ENCODE peak calls at places on chromosomes 12 and 14, in four cellular contexts. C is testis, F is gastrocnemius medialis, H is transverse colon. I is an unnamed sample. For H3K4me1, the result is how much of the 10 kb centered on the place peaks cover.

GRCh38 chr14:54098536-54098935 is 141.9 kb upstream of the BMP4 start:
- DNase-seq in C (no peak), F (no peak), H (no peak), I (no peak)

GRCh38 chr12:25266522-25266921 is 15.8 kb upstream of the KRAS start:
- DNase-seq in C (no peak), F (no peak), H (no peak), I (no peak)

GRCh38 chr12:52086366-52086765 is 6.9 kb downstream of the SMIM41 start:
- DNase-seq in C (peak), F (no peak), H (no peak), I (no peak)

GRCh38 chr12:93573552-93574223 is 1.2 kb downstream of the SOCS2 start:
- DNase-seq in C (peak), F (no peak), H (peak), I (peak)

GRCh38 chr14:49966971-49967630 is 74.2 kb downstream of the ARF6 start:
- DNase-seq in C (no peak), F (no peak), H (no peak), I (no peak)

GRCh38 chr14:70888681-70889175 is 18.5 kb upstream of the PCNX1 start:
- DNase-seq in C (no peak), F (no peak), H (no peak), I (no peak)

GRCh38 chr14:100900837-100901390 is 2.6 kb downstream of the RTL1 start:
- DNase-seq in C (peak), F (no peak), H (peak), I (peak)

GRCh38 chr12:14260011-14260993 is 105.2 kb upstream of the ATF7IP start:
- DNase-seq in C (peak), F (peak), H (peak), I (peak)

GRCh38 chr12:120110550-120111501 is 5.7 kb downstream of the RAB35 start:
- DNase-seq in C (peak), F (peak), H (peak), I (peak)

GRCh38 chr14:103871596-103872480 is 24.5 kb upstream of the PPP1R13B start:
- DNase-seq in C (peak), F (no peak), H (peak), I (peak)

GRCh38 chr14:106062502-106063272 is 536.3 kb downstream of the TMEM121 start:
- DNase-seq in C (no peak), F (no peak), H (no peak), I (no peak)

GRCh38 chr14:23600806-23601205 is 22.2 kb upstream of the JPH4 start:
- DNase-seq in C (no peak), F (no peak), H (no peak), I (no peak)

GRCh38 chr14:36747411-36748184 is 85.9 kb downstream of the PAX9 start:
- DNase-seq in C (no peak), F (no peak), H (no peak), I (no peak)

GRCh38 chr14:61609143-61609851 is 86.0 kb upstream of the HIF1A start:
- DNase-seq in C (no peak), F (no peak), H (no peak), I (peak)

GRCh38 chr14:61343991-61344405 is 22.6 kb downstream of the PRKCH start:
- DNase-seq in C (no peak), F (no peak), H (no peak), I (peak)

GRCh38 chr14:75559451-75560187 is 18.8 kb upstream of the FLVCR2 start:
- DNase-seq in C (no peak), F (peak), H (no peak), I (peak)

GRCh38 chr14:105577339-105577861 is 51.0 kb downstream of the TMEM121 start:
- DNase-seq in C (no peak), F (no peak), H (no peak), I (no peak)

GRCh38 chr12:111570090-111570961 is 28.8 kb downstream of the ATXN2 start:
- DNase-seq in C (no peak), F (no peak), H (no peak), I (peak)

GRCh38 chr12:1410794-1411193 is 183.6 kb downstream of the FBXL14 start:
- DNase-seq in C (no peak), F (no peak), H (no peak), I (no peak)

GRCh38 chr12:14999421-15000047 is 26.7 kb downstream of the PDE6H start:
- DNase-seq in C (peak), F (no peak), H (no peak), I (peak)

GRCh38 chr12:45379261-45379660 is 163.4 kb downstream of the ANO6 start:
- DNase-seq in C (no peak), F (no peak), H (no peak), I (no peak)

GRCh38 chr14:58919262-58919661 is 269.2 kb upstream of the DAAM1 start:
- DNase-seq in C (no peak), F (no peak), H (no peak), I (no peak)

GRCh38 chr14:96249016-96249415 is 7.0 kb upstream of the BDKRB1 start:
- DNase-seq in C (no peak), F (peak), H (no peak), I (no peak)

GRCh38 chr14:90403065-90403464 is 6.2 kb downstream of the CALM1 start:
- DNase-seq in C (no peak), F (no peak), H (no peak), I (no peak)

GRCh38 chr14:44010071-44010470 is 497.0 kb downstream of the FSCB start:
- DNase-seq in C (no peak), F (no peak), H (no peak), I (no peak)

GRCh38 chr14:98612434-98613200 is 659.4 kb downstream of the BCL11B start:
- DNase-seq in C (no peak), F (no peak), H (no peak), I (no peak)

GRCh38 chr12:125228519-125229260 is 163.5 kb downstream of the AACS start:
- DNase-seq in C (peak), F (no peak), H (no peak), I (no peak)

GRCh38 chr12:47156167-47156736 is 76.5 kb upstream of the AMIGO2 start:
- DNase-seq in C (peak), F (no peak), H (no peak), I (peak)

GRCh38 chr12:88998421-88998820 is 353.9 kb downstream of the DUSP6 start:
- DNase-seq in C (no peak), F (no peak), H (no peak), I (no peak)

GRCh38 chr12:105206686-105207374 is 29.1 kb downstream of the APPL2 start:
- DNase-seq in C (no peak), F (no peak), H (no peak), I (no peak)
- H3K4me1 ChIP-seq in C (under half), F (under half), H (under half), I (under half)

DNA sequence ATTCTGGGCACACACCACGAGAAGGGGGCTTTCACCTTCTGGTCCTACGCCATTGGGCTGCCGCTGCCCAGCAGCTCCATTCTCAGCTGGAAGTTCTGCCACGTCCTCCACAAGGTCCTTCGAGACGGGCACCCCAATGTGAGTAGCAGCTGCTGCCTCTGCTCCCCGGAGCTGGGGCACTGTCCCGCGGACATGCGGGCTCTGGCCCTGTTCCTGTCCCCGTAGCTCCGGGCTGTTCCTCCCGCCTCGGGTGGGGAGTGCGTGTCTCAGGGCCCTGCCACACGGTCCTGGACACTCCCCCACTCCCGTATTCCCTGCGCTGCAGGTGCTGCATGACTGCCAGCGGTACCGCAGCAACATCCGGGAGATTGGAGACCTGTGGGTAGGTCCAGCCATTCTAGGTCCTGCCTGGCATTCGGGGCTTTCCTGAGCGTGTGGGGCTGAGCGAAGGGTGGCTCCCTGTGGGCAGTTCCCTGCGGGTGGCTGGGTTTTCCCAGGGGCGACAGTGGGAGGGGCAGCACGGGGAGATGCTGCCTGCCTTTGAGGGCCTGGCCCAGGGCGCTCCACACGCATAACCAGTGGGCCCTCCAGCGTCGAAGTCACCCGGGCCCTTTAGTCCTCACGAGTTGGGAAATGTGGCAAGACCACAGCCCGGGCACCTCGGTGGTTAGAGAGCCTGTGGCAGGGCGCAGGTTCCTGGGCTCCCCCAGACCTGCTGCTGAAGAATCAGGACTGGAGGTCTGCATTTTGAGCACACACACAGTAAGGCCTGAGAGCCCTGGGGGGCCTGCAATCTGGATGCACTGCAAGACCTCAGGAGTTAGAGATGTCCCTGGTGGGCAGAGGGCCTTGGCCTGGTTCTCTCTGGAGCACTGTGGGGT is 13.5 kb downstream of the HIP1R start:
- DNase-seq in C (no peak), F (no peak), H (no peak), I (no peak)
- H3K4me1 ChIP-seq in C (under half), F (under half), H (under half), I (under half)

DNA sequence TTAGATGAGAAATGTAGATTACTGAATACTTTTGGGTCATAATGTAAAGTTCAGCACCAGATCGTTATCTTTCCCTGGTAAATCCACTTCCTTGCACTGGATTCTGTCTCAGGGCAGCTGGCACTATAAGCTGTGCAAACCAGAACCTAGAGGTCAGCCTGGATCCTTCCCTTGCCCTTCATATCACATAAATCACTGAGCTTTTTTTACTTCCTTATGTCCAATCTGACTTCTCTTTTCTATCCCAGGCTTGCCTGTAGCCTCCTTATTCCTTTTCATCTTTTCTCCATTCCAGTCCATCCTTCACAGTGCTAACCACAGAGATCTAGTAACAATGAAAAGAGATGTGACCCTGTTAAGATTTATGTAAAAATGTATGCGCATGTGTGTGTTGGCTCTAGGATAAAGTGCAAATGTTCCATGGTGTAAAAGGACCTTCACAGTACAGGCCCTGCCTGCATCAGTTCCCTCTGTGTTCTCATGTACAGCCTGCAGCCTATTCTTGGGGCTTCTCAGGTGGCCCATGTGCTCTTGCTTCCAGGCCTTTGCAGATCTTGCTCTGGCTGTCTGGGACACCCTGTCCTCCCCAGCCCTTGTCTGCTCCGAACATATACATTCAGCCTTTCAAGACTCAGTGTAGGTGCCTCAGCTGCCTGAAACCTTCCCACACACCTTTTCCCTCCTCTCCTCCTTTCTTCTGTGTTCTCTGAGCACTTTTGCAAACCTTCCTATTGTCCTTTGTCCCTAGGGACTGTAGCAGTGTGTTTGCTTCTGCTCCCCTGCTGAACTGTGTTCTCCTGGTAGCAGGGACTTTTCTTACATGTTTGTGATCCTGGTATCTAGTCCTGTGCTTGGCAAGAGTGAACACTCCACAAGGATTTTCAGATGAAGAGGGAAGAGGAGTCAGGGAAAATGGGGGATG is 30.0 kb downstream of the PELI2 start:
- DNase-seq in C (no peak), F (no peak), H (no peak), I (no peak)
- H3K4me1 ChIP-seq in C (under half), F (under half), H (under half), I (under half)

GRCh38 chr12:49345840-49346658 is 639 bp upstream of the DNAJC22 start:
- DNase-seq in C (peak), F (no peak), H (no peak), I (peak)
- H3K4me1 ChIP-seq in C (under half), F (half or more), H (under half), I (under half)

GRCh38 chr12:113098428-113099028 is 37.0 kb downstream of the RASAL1 start:
- DNase-seq in C (peak), F (peak), H (peak), I (peak)

GRCh38 chr12:113097716-113098427 is 37.7 kb downstream of the RASAL1 start:
- DNase-seq in C (peak), F (peak), H (no peak), I (peak)

GRCh38 chr12:113099764-113100163 is 35.8 kb downstream of the RASAL1 start:
- DNase-seq in C (no peak), F (no peak), H (no peak), I (no peak)

GRCh38 chr12:113101751-113102150 is 33.8 kb downstream of the RASAL1 start:
- DNase-seq in C (no peak), F (no peak), H (no peak), I (no peak)

GRCh38 chr12:113099364-113099763 is 36.2 kb downstream of the RASAL1 start:
- DNase-seq in C (no peak), F (no peak), H (no peak), I (no peak)
- H3K4me1 ChIP-seq in C (under half), F (under half), H (under half), I (under half)

DNA sequence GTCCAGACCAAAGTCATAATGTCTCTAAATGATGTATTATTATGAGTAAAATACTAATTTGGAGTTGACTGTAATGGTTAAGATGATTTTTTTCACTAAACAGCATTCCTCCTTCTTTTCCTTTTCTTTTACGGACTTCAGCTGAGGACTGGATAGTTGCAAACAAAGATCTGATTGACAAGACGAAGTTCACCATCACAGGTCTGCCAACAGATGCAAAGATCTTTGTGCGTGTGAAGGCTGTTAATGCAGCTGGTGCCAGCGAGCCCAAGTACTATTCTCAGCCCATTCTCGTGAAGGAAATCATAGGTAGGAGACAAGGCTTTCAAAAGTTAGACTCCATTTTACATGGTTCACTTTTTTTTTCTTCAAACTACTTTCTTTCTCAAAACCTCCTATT is 29.8 kb upstream of the CHPT1 start:
- DNase-seq in C (no peak), F (no peak), H (no peak), I (no peak)
- H3K4me1 ChIP-seq in C (under half), F (under half), H (under half), I (under half)

DNA sequence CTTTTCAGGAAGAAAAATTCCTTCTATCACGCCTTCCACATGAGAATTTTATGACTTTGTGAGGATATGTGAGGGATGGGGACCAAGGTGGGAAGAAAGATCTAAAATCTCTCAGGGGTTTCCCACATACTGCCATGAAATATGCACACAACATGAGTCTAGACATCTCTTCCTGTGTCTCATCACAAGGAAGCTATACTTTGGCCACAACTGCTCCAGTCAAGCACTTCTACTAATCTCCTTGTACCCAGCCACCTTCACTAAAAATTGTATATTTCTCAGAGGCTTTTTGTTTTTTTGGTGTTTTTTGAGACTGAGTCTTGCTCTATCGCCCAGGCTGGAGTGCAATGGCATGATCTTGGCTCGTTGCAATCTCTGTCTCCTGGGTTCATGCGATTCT is 3.2 kb downstream of the OSBPL8 start:
- DNase-seq in C (no peak), F (no peak), H (no peak), I (no peak)
- H3K4me1 ChIP-seq in C (under half), F (under half), H (under half), I (under half)

GRCh38 chr12:32005496-32006125 is 46.4 kb downstream of the RESF1 start:
- DNase-seq in C (no peak), F (no peak), H (no peak), I (no peak)
- H3K4me1 ChIP-seq in C (under half), F (under half), H (under half), I (under half)